ENCODE peak calls at places on chromosome 9, in eight cellular contexts. H, Z, D, T, C, K, E and J are unnamed samples.

GRCh38 chr9:94165592-94166236 is 81.5 kb downstream of the PTPDC1 start:
- DNase-seq in H (peak; percentile 99), Z (peak; percentile 99), D (peak; percentile 98), T (peak; percentile 97), C (peak; percentile 96), K (peak; percentile 98), E (peak; percentile 97), J (peak; percentile 98)

GRCh38 chr9:97109194-97109811 is 70.4 kb upstream of the CTSV start:
- DNase-seq in H (peak; percentile 77), Z (peak; percentile 11), D (peak; percentile 30), T (peak; percentile 70), C (peak; percentile 9), K (peak; percentile 51), E (peak; percentile 48), J (peak; percentile 80)

GRCh38 chr9:129497064-129497836 is 123.7 kb downstream of the C9orf50 start:
- DNase-seq in H (no peak), Z (peak; percentile 98), D (peak; percentile 36), T (no peak), C (no peak), K (no peak), E (no peak), J (no peak)

GRCh38 chr9:116549061-116549664 is 137.9 kb upstream of the TRIM32 start:
- DNase-seq in H (no peak), Z (no peak), D (peak; percentile 49), T (peak; percentile 51), C (peak; percentile 83), K (no peak), E (no peak), J (no peak)

GRCh38 chr9:89882876-89883275 is 278.1 kb downstream of the GADD45G start:
- DNase-seq in H (no peak), Z (no peak), D (no peak), T (no peak), C (no peak), K (no peak), E (no peak), J (no peak)

GRCh38 chr9:137496601-137497375 is 37.7 kb upstream of the NSMF start:
- DNase-seq in H (no peak), Z (no peak), D (no peak), T (no peak), C (no peak), K (no peak), E (no peak), J (no peak)

GRCh38 chr9:16262467-16263261 is 607.8 kb downstream of the BNC2 start:
- DNase-seq in H (no peak), Z (peak; percentile 30), D (no peak), T (no peak), C (no peak), K (no peak), E (no peak), J (no peak)

GRCh38 chr9:95506692-95507455 is 9.9 kb downstream of the PTCH1 start:
- DNase-seq in H (peak; percentile 69), Z (peak; percentile 85), D (peak; percentile 36), T (peak; percentile 54), C (no peak), K (peak; percentile 71), E (peak; percentile 26), J (peak; percentile 43)

GRCh38 chr9:37965116-37965515 is 61.2 kb upstream of the SLC25A51 start:
- DNase-seq in H (no peak), Z (no peak), D (no peak), T (no peak), C (no peak), K (no peak), E (no peak), J (no peak)

GRCh38 chr9:72364679-72365524 is at the start of gene ZFAND5:
- DNase-seq in H (peak; percentile 98), Z (peak; percentile 99), D (peak; percentile 98), T (peak; percentile 99), C (peak; percentile 97), K (peak; percentile 96), E (peak; percentile 94), J (peak; percentile 93)

GRCh38 chr9:135718616-135719015 is 16.6 kb downstream of the KCNT1 start:
- DNase-seq in H (no peak), Z (no peak), D (no peak), T (no peak), C (peak; percentile 62), K (no peak), E (no peak), J (no peak)

GRCh38 chr9:17669206-17669605 is 90.3 kb downstream of the SH3GL2 start:
- DNase-seq in H (no peak), Z (no peak), D (no peak), T (no peak), C (no peak), K (no peak), E (no peak), J (no peak)

GRCh38 chr9:16705121-16705604 is 165.3 kb downstream of the BNC2 start:
- DNase-seq in H (peak; percentile 93), Z (no peak), D (peak; percentile 86), T (peak; percentile 34), C (peak; percentile 89), K (no peak), E (no peak), J (no peak)

GRCh38 chr9:108212179-108212578 is 643.6 kb downstream of the ACTL7B start:
- DNase-seq in H (no peak), Z (no peak), D (peak; percentile 32), T (no peak), C (no peak), K (no peak), E (no peak), J (no peak)

GRCh38 chr9:130693101-130693425 is 517 bp upstream of the EXOSC2 start:
- DNase-seq in H (no peak), Z (no peak), D (no peak), T (no peak), C (no peak), K (no peak), E (no peak), J (no peak)

GRCh38 chr9:85741112-85741874 is 461 bp downstream of the AGTPBP1 start:
- DNase-seq in H (no peak), Z (peak; percentile 94), D (peak; percentile 15), T (peak; percentile 36), C (no peak), K (peak; percentile 29), E (peak; percentile 65), J (peak; percentile 6)

GRCh38 chr9:110850401-110851135 is 182.0 kb downstream of the MUSK start:
- DNase-seq in H (no peak), Z (peak; percentile 10), D (no peak), T (no peak), C (no peak), K (no peak), E (no peak), J (no peak)

GRCh38 chr9:69122086-69122390 is 52.0 kb upstream of the TJP2 start:
- DNase-seq in H (peak; percentile 74), Z (peak; percentile 94), D (peak; percentile 73), T (peak; percentile 83), C (no peak), K (peak; percentile 75), E (peak; percentile 46), J (peak; percentile 68)

GRCh38 chr9:128494108-128494742 is 10.3 kb upstream of the GLE1 start:
- DNase-seq in H (no peak), Z (peak; percentile 90), D (peak; percentile 64), T (peak; percentile 42), C (no peak), K (no peak), E (no peak), J (no peak)

GRCh38 chr9:134597041-134597913 is 44.3 kb upstream of the COL5A1 start:
- DNase-seq in H (no peak), Z (no peak), D (no peak), T (no peak), C (peak; percentile 69), K (no peak), E (no peak), J (no peak)

GRCh38 chr9:98192503-98193335 is at the start of gene CORO2A:
- DNase-seq in H (peak; percentile 90), Z (peak; percentile 94), D (peak; percentile 57), T (peak; percentile 88), C (peak; percentile 39), K (peak; percentile 20), E (peak; percentile 70), J (peak; percentile 68)

GRCh38 chr9:134895849-134896833 is 15.5 kb downstream of the FCN2 start:
- DNase-seq in H (peak; percentile 39), Z (no peak), D (peak; percentile 76), T (peak; percentile 24), C (peak; percentile 93), K (no peak), E (no peak), J (no peak)

GRCh38 chr9:68964765-68965164 is 49.1 kb downstream of the PRKACG start:
- DNase-seq in H (no peak), Z (no peak), D (no peak), T (no peak), C (no peak), K (no peak), E (no peak), J (no peak)

GRCh38 chr9:92176068-92176799 is 61.0 kb upstream of the SPTLC1 start:
- DNase-seq in H (no peak), Z (no peak), D (no peak), T (no peak), C (no peak), K (no peak), E (no peak), J (no peak)

GRCh38 chr9:116008278-116008677 is 145.3 kb upstream of the PAPPA start:
- DNase-seq in H (no peak), Z (no peak), D (no peak), T (no peak), C (peak; percentile 71), K (no peak), E (no peak), J (no peak)